ENCODE peak calls at places on chromosomes 3 and 15, in nine cellular contexts. F is adrenal gland; C is dorsolateral prefrontal cortex; T is astrocyte of the spinal cord; J is cardiac fibroblast; L is HepG2; Y is CD4-positive, alpha-beta T cell; K is AG10803; P is fibroblast of pulmonary artery. E is an unnamed sample.

GRCh38 chr15:27095809-27096580 is 125.0 kb downstream of the GABRG3 start:
- DNase-seq in F (no peak), C (no peak), T (no peak), J (no peak), L (no peak), Y (no peak), K (peak), P (no peak), E (no peak)

GRCh38 chr3:53162672-53163458 is 1.9 kb downstream of the PRKCD start:
- DNase-seq in F (no peak), C (no peak), T (no peak), J (peak), L (no peak), Y (peak), K (peak), P (peak), E (no peak)

GRCh38 chr3:147699175-147699838 is 290.1 kb downstream of the ZIC1 start:
- DNase-seq in F (no peak), C (no peak), T (peak), J (peak), L (no peak), Y (no peak), K (peak), P (peak), E (no peak)

GRCh38 chr15:62107561-62108110 is 40.9 kb downstream of the C2CD4A start:
- DNase-seq in F (no peak), C (no peak), T (no peak), J (peak), L (no peak), Y (no peak), K (no peak), P (peak), E (no peak)

GRCh38 chr3:115436767-115437301 is 186.5 kb upstream of the GAP43 start:
- DNase-seq in F (peak), C (no peak), T (peak), J (peak), L (peak), Y (no peak), K (peak), P (peak), E (no peak)

GRCh38 chr3:175150812-175151411 is 291.8 kb downstream of the NAALADL2 start:
- DNase-seq in F (no peak), C (no peak), T (peak), J (no peak), L (no peak), Y (no peak), K (no peak), P (no peak), E (no peak)

GRCh38 chr3:121992601-121993560 is 29.2 kb downstream of the ILDR1 start:
- DNase-seq in F (no peak), C (no peak), T (no peak), J (no peak), L (no peak), Y (no peak), K (no peak), P (no peak), E (no peak)

GRCh38 chr3:32794487-32795308 is 23.1 kb upstream of the TRIM71 start:
- DNase-seq in F (no peak), C (no peak), T (no peak), J (no peak), L (peak), Y (no peak), K (no peak), P (no peak), E (no peak)

GRCh38 chr3:20352547-20353164 is 166.7 kb upstream of the SGO1 start:
- DNase-seq in F (no peak), C (no peak), T (peak), J (peak), L (no peak), Y (no peak), K (no peak), P (peak), E (no peak)

GRCh38 chr15:63759752-63760151 is 74.0 kb downstream of the HERC1 start:
- DNase-seq in F (no peak), C (no peak), T (no peak), J (no peak), L (no peak), Y (no peak), K (no peak), P (no peak), E (no peak)

DNA sequence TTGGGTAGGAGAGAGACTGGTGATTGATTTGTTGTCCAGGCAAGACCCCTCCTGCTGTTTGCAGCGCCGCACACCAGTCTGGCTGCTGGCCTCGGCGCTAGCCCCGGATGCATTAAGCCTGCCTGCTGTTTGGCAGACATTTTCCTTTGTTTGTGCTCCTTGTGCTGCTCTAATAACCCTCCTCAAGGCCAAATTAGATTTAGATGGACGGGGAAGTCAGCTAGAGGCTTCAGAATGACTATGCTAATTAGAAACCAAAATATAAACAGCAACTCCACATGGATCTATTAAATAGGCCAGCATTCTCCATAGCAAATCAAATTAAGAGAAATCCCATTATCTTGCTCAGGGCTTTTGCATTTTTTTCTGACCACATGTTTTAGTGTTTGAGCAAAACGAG is 445.2 kb downstream of the SQOR start:
- DNase-seq in F (no peak), C (no peak), T (peak), J (no peak), L (no peak), Y (no peak), K (peak), P (no peak), E (no peak)
- TF ChIP-seq CTCF in F (no peak), C (no peak), T (no peak), J (no peak), L (no peak), Y (no peak), K (no peak), P (no peak), E (no peak)

GRCh38 chr3:177693596-177693995 is 496.3 kb upstream of the TBL1XR1 start:
- DNase-seq in F (no peak), C (no peak), T (no peak), J (no peak), L (no peak), Y (no peak), K (no peak), P (no peak), E (no peak)
- TF ChIP-seq CTCF in F (no peak), C (no peak), T (no peak), J (no peak), L (no peak), Y (no peak), K (no peak), P (no peak), E (no peak)

GRCh38 chr15:23035964-23036566 is 3.3 kb downstream of the TUBGCP5 start:
- DNase-seq in F (no peak), C (peak), T (peak), J (peak), L (peak), Y (peak), K (peak), P (peak), E (peak)

GRCh38 chr15:23038741-23039150 is 623 bp downstream of the TUBGCP5 start:
- DNase-seq in F (no peak), C (no peak), T (peak), J (peak), L (peak), Y (no peak), K (peak), P (peak), E (no peak)

GRCh38 chr15:23033979-23034378 is 5.4 kb downstream of the TUBGCP5 start:
- DNase-seq in F (no peak), C (no peak), T (no peak), J (no peak), L (peak), Y (no peak), K (no peak), P (no peak), E (no peak)

GRCh38 chr15:23039917-23040281 is 530 bp upstream of the TUBGCP5 start:
- DNase-seq in F (peak), C (no peak), T (no peak), J (no peak), L (no peak), Y (no peak), K (no peak), P (no peak), E (no peak)

GRCh38 chr15:23039151-23039916 is at the start of gene TUBGCP5:
- DNase-seq in F (peak), C (peak), T (peak), J (peak), L (peak), Y (peak), K (peak), P (peak), E (peak)
- TF ChIP-seq CTCF in F (peak), C (peak), T (peak), J (peak), L (peak), Y (no peak), K (peak), P (peak), E (peak)

GRCh38 chr3:159486580-159486979 is 502.1 kb upstream of the IL12A start:
- DNase-seq in F (no peak), C (no peak), T (no peak), J (peak), L (peak), Y (no peak), K (no peak), P (peak), E (no peak)
- TF ChIP-seq CTCF in F (no peak), C (no peak), T (no peak), J (peak), L (peak), Y (no peak), K (peak), P (peak), E (no peak)

DNA sequence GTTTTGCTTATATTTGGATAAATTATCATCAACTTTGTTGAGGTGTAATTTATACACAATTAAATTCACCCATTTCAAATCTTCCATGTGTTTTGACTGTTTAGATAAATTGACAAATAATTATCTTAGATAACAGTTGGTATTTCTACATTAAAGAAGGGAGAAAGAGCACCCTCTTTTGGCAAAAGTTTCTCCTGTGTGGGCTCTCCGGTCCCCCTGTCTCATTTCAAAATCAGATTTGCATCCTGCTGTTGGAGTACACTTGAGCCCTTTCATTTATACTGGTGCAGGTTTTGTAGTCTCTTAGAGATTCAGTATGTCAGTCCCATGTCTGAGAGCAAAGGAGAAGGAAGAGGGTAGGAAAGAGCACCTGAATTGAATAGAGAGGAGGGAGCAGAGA is 49.4 kb downstream of the NKIRAS1 start:
- DNase-seq in F (no peak), C (no peak), T (no peak), J (no peak), L (no peak), Y (no peak), K (no peak), P (no peak), E (no peak)
- TF ChIP-seq CTCF in F (no peak), C (no peak), T (no peak), J (no peak), L (no peak), Y (no peak), K (no peak), P (no peak), E (peak)

DNA sequence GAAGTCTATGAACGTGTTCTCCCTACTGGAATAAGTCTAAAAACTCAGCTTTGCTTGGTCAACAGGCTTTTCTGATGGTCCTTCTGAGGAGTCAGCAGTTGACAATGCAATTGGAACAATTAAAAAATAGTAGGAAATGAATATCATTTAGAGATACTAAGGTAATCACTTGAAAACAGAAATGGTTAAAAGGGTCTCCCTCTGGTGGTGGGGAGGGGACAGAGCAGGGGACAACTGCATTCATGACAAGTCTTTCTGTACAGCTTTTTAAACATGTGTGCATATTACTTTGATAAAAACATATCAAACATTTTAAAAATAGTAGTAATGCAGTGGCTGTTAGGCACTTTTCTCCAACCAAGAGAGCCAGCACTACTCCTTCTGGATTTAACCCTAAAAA is 119.9 kb upstream of the FHIT start:
- DNase-seq in F (no peak), C (no peak), T (peak), J (peak), L (peak), Y (no peak), K (no peak), P (peak), E (no peak)
- TF ChIP-seq CTCF in F (peak), C (peak), T (peak), J (peak), L (peak), Y (peak), K (peak), P (peak), E (peak)

GRCh38 chr15:84981054-84981710 is 474 bp upstream of the PDE8A start:
- DNase-seq in F (peak), C (peak), T (peak), J (peak), L (peak), Y (peak), K (peak), P (peak), E (peak)
- TF ChIP-seq CTCF in F (peak), C (no peak), T (no peak), J (no peak), L (peak), Y (peak), K (no peak), P (no peak), E (peak)

GRCh38 chr3:46849098-46849631 is 14.1 kb downstream of the MYL3 start:
- DNase-seq in F (no peak), C (no peak), T (no peak), J (no peak), L (no peak), Y (no peak), K (no peak), P (no peak), E (peak)

GRCh38 chr3:46849686-46850467 is 13.4 kb downstream of the MYL3 start:
- DNase-seq in F (no peak), C (no peak), T (no peak), J (no peak), L (no peak), Y (no peak), K (no peak), P (no peak), E (no peak)

GRCh38 chr3:46846624-46847542 is 16.4 kb downstream of the MYL3 start:
- DNase-seq in F (no peak), C (no peak), T (no peak), J (no peak), L (no peak), Y (no peak), K (no peak), P (no peak), E (no peak)

GRCh38 chr3:46847744-46848143 is 15.5 kb downstream of the MYL3 start:
- DNase-seq in F (no peak), C (no peak), T (no peak), J (no peak), L (no peak), Y (no peak), K (no peak), P (no peak), E (no peak)

DNA sequence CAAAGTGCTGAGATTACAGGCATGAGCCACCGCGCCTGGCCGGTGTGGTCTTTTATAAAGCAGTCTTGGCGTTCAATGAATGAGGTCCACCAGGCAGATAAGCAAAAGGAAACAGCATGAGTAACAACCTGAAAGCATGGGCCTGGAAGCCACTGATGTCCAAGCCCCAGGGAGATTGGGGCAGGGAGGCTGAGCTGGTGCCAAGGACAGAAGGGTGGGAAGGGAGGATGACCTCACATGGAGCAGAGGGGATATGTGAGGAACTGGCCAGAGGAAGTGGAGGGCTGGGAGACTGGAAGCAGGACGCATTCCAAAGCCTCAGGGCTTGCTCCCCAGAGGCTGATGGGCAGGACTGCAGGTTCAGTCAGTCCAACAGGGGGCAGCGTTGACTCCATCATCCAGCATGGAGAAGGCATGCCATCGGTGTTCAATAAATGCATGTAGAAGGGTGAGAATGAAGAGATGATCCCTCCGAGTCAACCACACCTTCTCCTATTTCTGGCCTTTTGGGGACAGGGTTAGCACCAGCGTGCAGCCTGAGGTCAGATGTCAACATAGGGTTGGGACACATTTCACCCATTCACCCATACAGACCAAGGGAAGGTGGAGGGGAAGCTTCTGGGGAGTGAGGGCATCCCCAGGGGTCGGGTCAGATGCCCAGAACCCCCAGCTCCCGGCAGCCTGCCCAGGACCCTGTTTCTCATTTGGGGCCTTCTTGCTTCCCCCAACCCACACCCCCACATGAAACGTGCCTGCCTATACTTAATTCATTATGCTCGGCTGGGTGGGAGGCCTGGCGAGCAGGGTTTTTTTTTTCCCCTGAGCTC is 14.8 kb downstream of the MYL3 start:
- DNase-seq in F (no peak), C (no peak), T (peak), J (peak), L (no peak), Y (no peak), K (peak), P (peak), E (no peak)
- TF ChIP-seq CTCF in F (peak), C (peak), T (peak), J (peak), L (peak), Y (no peak), K (peak), P (peak), E (peak)

GRCh38 chr15:85800460-85801123 is 5.9 kb upstream of the KLHL25 start:
- DNase-seq in F (peak), C (no peak), T (peak), J (peak), L (peak), Y (no peak), K (peak), P (peak), E (no peak)
- TF ChIP-seq CTCF in F (peak), C (no peak), T (no peak), J (no peak), L (peak), Y (no peak), K (no peak), P (no peak), E (no peak)